ENCODE peak calls at places on chromosomes 13 and 19, in nine cellular contexts. B is upper lobe of right lung, Y is GM12865, C is small intestine, Z is bronchial epithelial cell, V is fibroblast of lung, G is AG09309, R is colonic mucosa, T is BJ. O is an unnamed sample.

GRCh38 chr19:57807541-57807940 is 7.2 kb downstream of the ZNF552 start:
- DNase-seq in T (no peak), V (no peak), C (no peak), R (no peak), Z (peak; percentile 34), G (no peak), Y (no peak), B (no peak), O (no peak)

GRCh38 chr19:10001899-10002298 is 8.4 kb downstream of the COL5A3 start:
- DNase-seq in Y (no peak), G (no peak), V (no peak), C (peak; percentile 75), B (no peak), Z (no peak), R (peak; percentile 74), T (no peak), O (no peak)

GRCh38 chr19:31537136-31537535 is 187.9 kb upstream of the TSHZ3 start:
- DNase-seq in Z (no peak), R (no peak), V (no peak), Y (no peak), G (no peak), T (no peak), B (no peak), C (no peak), O (no peak)

GRCh38 chr19:13350761-13351160 is 155.5 kb downstream of the CACNA1A start:
- DNase-seq in V (no peak), C (no peak), R (no peak), Y (no peak), T (no peak), Z (no peak), G (no peak), B (no peak), O (no peak)

GRCh38 chr13:28117689-28118377 is 17.5 kb upstream of the FLT3 start:
- DNase-seq in T (no peak), G (no peak), Y (no peak), B (no peak), C (peak; percentile 45), R (peak; percentile 59), Z (no peak), V (no peak), O (no peak)

GRCh38 chr13:104871456-104871855 is 1664.0 kb downstream of the EFNB2 start:
- DNase-seq in T (no peak), Z (no peak), C (no peak), R (no peak), V (no peak), G (no peak), B (no peak), Y (no peak), O (no peak)

GRCh38 chr13:96817336-96817941 is 176.8 kb downstream of the OXGR1 start:
- DNase-seq in B (no peak), G (no peak), T (no peak), C (peak; percentile 25), R (no peak), Z (peak; percentile 25), V (peak; percentile 1), Y (peak; percentile 16), O (no peak)

GRCh38 chr13:46094478-46094877 is 10.4 kb downstream of the CPB2 start:
- DNase-seq in T (no peak), B (no peak), Y (no peak), C (no peak), V (no peak), Z (no peak), R (no peak), G (no peak), O (no peak)

GRCh38 chr13:100039740-100040139 is 49.2 kb upstream of the PCCA start:
- DNase-seq in C (peak; percentile 25), V (peak; percentile 12), R (no peak), Y (no peak), B (no peak), G (no peak), Z (peak; percentile 46), T (no peak), O (no peak)

GRCh38 chr13:81929988-81930387 is 1589.1 kb upstream of the SPRY2 start:
- DNase-seq in Y (no peak), V (peak; percentile 6), R (no peak), B (no peak), T (no peak), Z (peak; percentile 31), C (peak; percentile 4), G (no peak), O (no peak)

GRCh38 chr19:8004723-8005513 is 523 bp downstream of the ELAVL1 start:
- DNase-seq in B (peak; percentile 71), Z (no peak), V (peak; percentile 23), Y (peak; percentile 37), G (no peak), C (no peak), R (no peak), T (no peak), O (no peak)
- H3K4me3 ChIP-seq in B (peak overlapping the region; percentile 74), Z (peak overlapping the region; percentile 58), V (peak overlapping the region; percentile 80), Y (peak overlapping the region; percentile 92), G (peak overlapping the region; percentile 60), C (peak overlapping the region; percentile 98), R (peak overlapping the region; percentile 80), T (peak overlapping the region; percentile 76), O (peak overlapping the region; percentile 69)

DNA sequence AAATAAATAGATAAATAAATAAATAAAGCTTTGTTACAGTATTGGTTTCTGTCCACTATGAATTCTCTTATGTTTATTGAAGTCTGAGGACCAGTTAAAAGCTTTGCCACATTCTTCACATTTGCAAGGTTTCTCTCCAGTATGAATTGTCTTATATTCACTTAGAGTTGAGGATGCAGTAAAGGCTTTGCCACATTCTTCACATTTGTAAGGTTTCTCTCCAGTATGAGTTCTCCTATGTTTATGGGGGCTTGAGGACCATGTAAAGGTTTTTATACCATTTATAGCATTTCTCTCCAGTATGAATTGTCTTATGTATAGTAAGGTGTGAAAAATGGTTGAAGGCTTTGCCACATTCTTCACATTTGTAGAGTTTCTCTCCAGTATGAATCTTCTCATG is 168.3 kb downstream of the ZNF737 start:
- DNase-seq in V (no peak), Z (no peak), Y (no peak), R (no peak), T (no peak), B (no peak), G (no peak), C (no peak), O (no peak)
- H3K4me3 ChIP-seq in V (no peak overlapping the region), Z (no peak overlapping the region), Y (no peak overlapping the region), R (no peak overlapping the region), T (no peak overlapping the region), B (no peak overlapping the region), G (no peak overlapping the region), C (no peak overlapping the region), O (no peak overlapping the region)

DNA sequence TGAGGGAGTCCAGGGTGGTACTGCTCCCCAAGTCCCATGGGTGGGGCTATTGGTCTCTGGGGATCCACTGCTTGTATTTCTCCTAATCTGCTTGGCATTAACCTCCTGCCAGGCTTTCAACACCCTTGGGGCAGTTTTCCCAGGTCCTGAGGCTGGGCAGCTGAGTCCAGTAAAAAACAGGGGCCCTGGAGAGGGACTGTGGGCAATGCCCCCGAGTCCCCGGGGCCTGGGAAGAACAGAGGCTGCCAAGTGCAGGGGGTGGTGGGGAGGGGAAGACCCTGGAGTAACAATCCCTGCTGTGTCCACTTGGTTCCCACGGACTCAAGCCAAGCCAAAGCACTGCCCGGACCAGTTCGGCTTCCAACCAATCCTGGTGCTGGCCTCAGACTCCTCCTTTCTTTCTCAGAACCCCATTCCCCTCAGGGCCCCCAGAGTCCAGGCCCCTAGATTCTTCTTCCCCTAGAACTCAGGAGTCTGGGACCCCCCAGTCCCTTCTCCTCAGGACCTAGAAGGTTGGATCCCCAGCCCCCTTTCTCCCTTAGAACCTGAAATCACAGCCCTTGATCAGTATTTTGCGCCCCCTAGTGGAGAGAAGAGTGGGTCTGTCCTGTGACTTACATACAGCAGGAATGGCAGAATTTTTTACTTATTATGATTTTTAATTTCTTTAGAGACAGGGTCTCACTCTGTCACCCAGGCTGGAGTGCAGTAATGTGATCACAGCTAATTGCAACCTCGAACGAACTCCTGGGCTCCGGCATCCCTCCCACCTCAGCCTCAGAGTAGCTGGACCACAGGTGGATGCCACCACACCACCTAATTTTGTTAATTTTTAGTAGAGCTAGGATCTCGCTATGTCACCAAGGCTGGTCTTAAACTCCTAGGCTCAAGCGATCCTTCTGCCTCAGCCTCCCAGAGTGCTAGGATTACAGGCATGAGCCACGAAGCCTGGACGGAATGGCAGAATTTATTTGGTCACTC is 3.7 kb upstream of the CLPTM1 start:
- DNase-seq in B (no peak), G (peak; percentile 52), V (peak; percentile 67), Y (peak; percentile 85), R (peak; percentile 72), T (no peak), C (peak; percentile 78), Z (peak; percentile 64), O (peak; percentile 43)
- H3K4me3 ChIP-seq in B (no peak overlapping the region), G (no peak overlapping the region), V (no peak overlapping the region), Y (no peak overlapping the region), R (no peak overlapping the region), T (no peak overlapping the region), C (no peak overlapping the region), Z (no peak overlapping the region), O (no peak overlapping the region)

GRCh38 chr19:55279376-55279772 is 536 bp downstream of the HSPBP1 start:
- DNase-seq in V (no peak), R (no peak), B (no peak), C (no peak), Z (no peak), T (no peak), G (no peak), Y (no peak), O (no peak)

GRCh38 chr19:55277494-55277893 is 2.4 kb downstream of the HSPBP1 start:
- DNase-seq in Y (no peak), T (no peak), G (no peak), C (no peak), B (no peak), R (no peak), V (no peak), Z (no peak), O (no peak)

GRCh38 chr19:55276720-55277430 is 3.0 kb downstream of the HSPBP1 start:
- DNase-seq in B (no peak), V (no peak), C (peak; percentile 68), Z (no peak), G (no peak), T (no peak), R (no peak), Y (peak; percentile 52), O (no peak)

GRCh38 chr19:55278391-55279135 is 1.3 kb downstream of the HSPBP1 start:
- DNase-seq in R (no peak), B (no peak), G (no peak), V (no peak), T (no peak), Z (no peak), Y (no peak), C (no peak), O (no peak)

DNA sequence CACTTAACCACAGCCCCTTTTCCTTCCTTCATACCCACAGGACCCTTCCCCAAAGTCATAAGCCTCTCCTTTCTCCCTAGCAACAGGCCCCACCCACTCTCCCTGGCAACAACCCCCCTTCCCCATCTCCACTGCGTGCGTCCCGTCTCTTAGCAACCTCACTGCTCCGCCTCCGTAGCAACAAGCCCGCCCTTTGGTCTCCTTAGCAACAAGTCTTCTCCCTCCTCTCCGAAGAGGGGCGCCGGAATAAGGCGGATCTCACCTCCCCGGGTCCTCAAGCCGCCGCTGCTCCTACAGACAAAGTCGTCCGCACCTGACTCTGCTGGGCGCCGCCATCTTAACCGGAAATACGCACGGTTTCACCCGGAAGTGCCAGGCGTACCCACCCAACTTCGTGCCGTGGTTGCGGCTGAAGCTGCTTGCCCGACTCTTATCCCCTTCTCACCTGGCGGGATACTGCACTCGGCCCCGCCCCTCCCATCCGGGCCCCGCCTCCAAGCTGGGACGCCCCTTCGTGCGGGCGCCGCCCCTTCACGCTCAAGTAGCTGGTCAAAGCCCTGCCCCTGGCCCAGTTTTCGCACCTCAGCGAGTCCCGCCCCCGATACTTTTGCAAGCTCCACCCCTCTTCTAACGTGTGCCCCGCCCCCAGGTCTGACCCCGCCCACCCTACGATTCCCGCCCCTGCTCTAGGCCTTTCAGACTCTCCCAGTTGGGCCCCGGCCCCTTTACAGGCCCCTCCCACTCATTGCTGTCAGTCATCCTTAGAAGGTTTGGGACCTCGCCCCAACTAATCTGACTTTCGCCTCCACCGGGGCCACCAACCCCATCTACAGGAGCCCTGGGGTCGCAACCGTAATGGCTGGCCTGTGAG is at the start of gene HSPBP1:
- DNase-seq in V (peak; percentile 95), G (peak; percentile 53), Y (peak; percentile 98), R (peak; percentile 97), Z (peak; percentile 91), C (peak; percentile 97), B (peak; percentile 96), T (peak; percentile 78), O (peak; percentile 85)
- H3K4me3 ChIP-seq in V (peak within 1 kb of the TSS; percentile 91), G (peak within 1 kb of the TSS; percentile 67), Y (peak within 1 kb of the TSS; percentile 76), R (peak within 1 kb of the TSS; percentile 73), Z (peak within 1 kb of the TSS; percentile 90), C (peak within 1 kb of the TSS; percentile 76), B (peak within 1 kb of the TSS; percentile 76), T (peak within 1 kb of the TSS; percentile 73), O (peak within 1 kb of the TSS; percentile 84)